ENCODE peak calls at places on chromosomes 2 and 18, in nine cellular contexts. P, D, N, Z, G, U, R, V and J are unnamed samples.

GRCh38 chr18:55286257-55286825 is 301.7 kb downstream of the TCF4 start:
- DNase-seq in P (no peak), D (no peak), N (no peak), Z (no peak), G (no peak), U (no peak), R (no peak), V (no peak), J (peak; percentile 55)

GRCh38 chr2:3728104-3729054 is 25.0 kb downstream of the DCDC2C start:
- DNase-seq in P (peak; percentile 33), D (no peak), N (no peak), Z (no peak), G (peak; percentile 76), U (no peak), R (no peak), V (no peak), J (no peak)

GRCh38 chr2:187719510-187719909 is 165.3 kb upstream of the TFPI start:
- DNase-seq in P (no peak), D (no peak), N (no peak), Z (no peak), G (no peak), U (no peak), R (no peak), V (no peak), J (no peak)

GRCh38 chr2:27152102-27152795 is 3.4 kb downstream of the TCF23 start:
- DNase-seq in P (no peak), D (no peak), N (no peak), Z (no peak), G (no peak), U (no peak), R (no peak), V (peak; percentile 57), J (peak; percentile 15)

GRCh38 chr2:135741043-135741394 is 636 bp upstream of the UBXN4 start:
- DNase-seq in P (no peak), D (no peak), N (no peak), Z (no peak), G (no peak), U (no peak), R (no peak), V (no peak), J (no peak)

GRCh38 chr2:42493885-42494433 is at the start of gene KCNG3:
- DNase-seq in P (no peak), D (peak; percentile 41), N (peak; percentile 68), Z (peak; percentile 52), G (peak; percentile 22), U (peak; percentile 79), R (peak; percentile 43), V (peak; percentile 87), J (no peak)

GRCh38 chr2:241811209-241811951 is 2.4 kb downstream of the NEU4 start:
- DNase-seq in P (no peak), D (peak; percentile 15), N (peak; percentile 27), Z (peak; percentile 74), G (no peak), U (peak; percentile 18), R (peak; percentile 81), V (no peak), J (no peak)

GRCh38 chr2:60510713-60511112 is 42.7 kb downstream of the BCL11A start:
- DNase-seq in P (no peak), D (no peak), N (no peak), Z (no peak), G (no peak), U (no peak), R (no peak), V (no peak), J (no peak)

GRCh38 chr2:148989882-148990493 is 48.5 kb upstream of the LYPD6B start:
- DNase-seq in P (peak; percentile 74), D (peak; percentile 61), N (peak; percentile 61), Z (peak; percentile 55), G (peak; percentile 85), U (peak; percentile 67), R (no peak), V (no peak), J (peak; percentile 32)

GRCh38 chr2:207138573-207139297 is 27.0 kb downstream of the KLF7 start:
- DNase-seq in P (no peak), D (no peak), N (no peak), Z (no peak), G (no peak), U (no peak), R (no peak), V (no peak), J (no peak)
- H3K4me1 ChIP-seq in P (no peaks in the 10 kb centered on the region), D (peaks cover 63% of the 10 kb centered on the region), N (peaks cover 73% of the 10 kb centered on the region), Z (peaks cover 100% of the 10 kb centered on the region), G (peaks cover 19% of the 10 kb centered on the region), U (peaks cover 4% of the 10 kb centered on the region), R (peaks cover 99% of the 10 kb centered on the region), V (peaks cover 45% of the 10 kb centered on the region), J (peaks cover 45% of the 10 kb centered on the region)

DNA sequence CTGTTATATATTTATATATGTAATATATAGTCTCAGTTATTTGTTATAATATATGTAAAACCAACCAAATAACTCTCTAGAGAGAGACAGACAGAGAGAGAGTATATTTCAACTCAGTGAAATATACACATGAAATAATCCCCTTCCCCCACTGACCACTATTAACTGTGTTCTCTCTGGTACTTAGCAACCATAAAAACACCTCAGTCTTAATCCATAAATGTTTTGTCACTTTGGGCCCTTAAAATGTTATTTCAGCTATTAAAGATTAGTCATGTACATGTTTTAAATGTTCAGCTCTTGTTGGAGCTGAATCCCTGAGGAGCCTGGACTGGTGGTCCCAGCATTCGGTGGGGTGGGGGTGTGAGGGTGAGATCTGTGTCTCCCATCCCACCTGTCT is 122.2 kb upstream of the MAP3K20 start:
- DNase-seq in P (no peak), D (no peak), N (no peak), Z (no peak), G (no peak), U (no peak), R (no peak), V (no peak), J (no peak)
- H3K27ac ChIP-seq in P (no peak overlapping the region), D (no peak overlapping the region), N (no peak overlapping the region), Z (no peak overlapping the region), G (no peak overlapping the region), U (no peak overlapping the region), R (no peak overlapping the region), V (no peak overlapping the region), J (no peak overlapping the region)

DNA sequence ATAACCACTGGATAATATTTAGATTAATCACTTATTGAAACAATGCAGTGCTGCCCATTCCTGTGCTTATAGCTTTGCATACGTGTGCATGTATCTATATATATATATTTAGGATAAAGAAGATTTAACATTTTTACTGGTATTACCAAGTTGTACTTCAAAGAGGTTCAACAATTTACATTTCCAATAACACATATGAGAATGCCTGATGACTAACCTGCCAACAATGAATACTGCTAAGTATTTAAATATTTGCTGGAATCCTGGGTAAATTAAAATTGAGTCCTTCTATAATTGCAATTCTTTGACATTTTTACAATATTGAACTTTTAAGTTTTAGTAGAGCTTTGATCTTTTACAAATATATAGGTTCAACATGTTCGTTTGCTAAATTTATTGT is 111.4 kb downstream of the SLC39A10 start:
- DNase-seq in P (no peak), D (no peak), N (no peak), Z (no peak), G (peak; percentile 23), U (no peak), R (no peak), V (no peak), J (no peak)
- TF ChIP-seq CTCF in P (no peak), D (no peak), N (no peak), Z (no peak), G (no peak), U (no peak), R (no peak), V (no peak), J (no peak)

GRCh38 chr18:11948852-11949523 is 32.3 kb upstream of the IMPA2 start:
- DNase-seq in P (no peak), D (no peak), N (no peak), Z (no peak), G (peak; percentile 26), U (no peak), R (no peak), V (peak; percentile 33), J (no peak)
- H3K4me1 ChIP-seq in P (peaks cover 18% of the 10 kb centered on the region), D (peaks cover 11% of the 10 kb centered on the region), N (no peaks in the 10 kb centered on the region), Z (peaks cover 14% of the 10 kb centered on the region), G (peaks cover 8% of the 10 kb centered on the region), U (peaks cover 3% of the 10 kb centered on the region), R (peaks cover 23% of the 10 kb centered on the region), V (peaks cover 6% of the 10 kb centered on the region), J (peaks cover 14% of the 10 kb centered on the region)